ENCODE peak calls at places on chromosomes 12 and 14, in seven cellular contexts. L is HCT116, H is AG10803, X is A172, K is T-cell, V is astrocyte of the cerebellum, R is H54. Q is an unnamed sample.

GRCh38 chr12:19739195-19739776 is 300.0 kb downstream of the AEBP2 start:
- DNase-seq in R (peak; percentile 14), X (peak; percentile 63), L (peak; percentile 40), V (peak; percentile 78), H (peak; percentile 64), K (no peak), Q (peak; percentile 66)

GRCh38 chr12:117476341-117476740 is 114.9 kb upstream of the NOS1 start:
- DNase-seq in H (no peak), L (no peak), X (no peak), K (no peak), R (no peak), V (no peak), Q (no peak)

GRCh38 chr12:91178139-91178561 is 4.5 kb downstream of the DCN start:
- DNase-seq in K (no peak), L (no peak), R (no peak), V (no peak), X (peak; percentile 23), H (peak; percentile 66), Q (peak; percentile 35)

GRCh38 chr14:68553326-68553725 is 239.5 kb downstream of the ZFP36L1 start:
- DNase-seq in H (no peak), X (no peak), V (no peak), L (no peak), R (no peak), K (no peak), Q (no peak)

GRCh38 chr12:9347328-9348127 is 139.3 kb upstream of the PZP start:
- DNase-seq in L (peak; percentile 10), H (peak; percentile 52), V (no peak), R (no peak), K (no peak), X (peak; percentile 17), Q (peak; percentile 5)

GRCh38 chr12:79938843-79939242 is 3.9 kb upstream of the PPP1R12A start:
- DNase-seq in K (no peak), V (no peak), H (no peak), X (no peak), R (no peak), L (no peak), Q (no peak)

GRCh38 chr12:37672655-37673260 is 643.8 kb upstream of the ALG10B start:
- DNase-seq in V (no peak), X (no peak), L (no peak), H (no peak), K (no peak), R (no peak), Q (no peak)

GRCh38 chr14:104130974-104131651 is 7.3 kb upstream of the KIF26A start:
- DNase-seq in H (peak; percentile 4), X (peak; percentile 6), R (peak; percentile 56), V (no peak), L (no peak), K (no peak), Q (peak; percentile 19)

GRCh38 chr14:22752422-22752821 is 14.1 kb upstream of the OXA1L start:
- DNase-seq in R (no peak), K (no peak), X (no peak), V (no peak), H (no peak), L (no peak), Q (no peak)

Q was measured in MV-4-11.